ENCODE peak calls at places on chromosomes 7 and 10, in five cellular contexts. G is kidney, N is HCEC 1CT, Q is HuH-7.5, D is NCI-H748 treated with DMSO at 0.1 percent for 48 hours. I is an unnamed sample.

GRCh38 chr7:138064856-138065357 is 11.4 kb upstream of the AKR1D1 start:
- DNase-seq in N (peak; percentile 36), G (no peak), Q (no peak), D (no peak), I (no peak)

GRCh38 chr10:49160814-49161213 is 27.0 kb upstream of the FAM170B start:
- DNase-seq in D (no peak), Q (no peak), G (no peak), N (no peak), I (no peak)

GRCh38 chr10:67722113-67722512 is 26.1 kb upstream of the CTNNA3 start:
- DNase-seq in G (no peak), Q (no peak), D (no peak), N (no peak), I (no peak)

GRCh38 chr7:94509879-94510581 is 421 bp downstream of the CASD1 start:
- DNase-seq in G (peak; percentile 88), Q (peak; percentile 71), D (peak; percentile 64), N (peak; percentile 73), I (peak; percentile 69)

GRCh38 chr7:37921340-37921805 is 933 bp downstream of the EPDR1 start:
- DNase-seq in Q (no peak), D (no peak), G (peak; percentile 63), N (no peak), I (peak; percentile 58)

GRCh38 chr10:121797490-121797889 is 130.3 kb downstream of the ATE1 start:
- DNase-seq in Q (no peak), N (no peak), D (no peak), G (no peak), I (no peak)

GRCh38 chr7:95396136-95397032 is at the start of gene PON3:
- DNase-seq in N (no peak), D (no peak), G (no peak), Q (peak; percentile 45), I (peak; percentile 25)

GRCh38 chr7:91135703-91136102 is 128.5 kb upstream of the FZD1 start:
- DNase-seq in N (no peak), G (no peak), Q (no peak), D (no peak), I (no peak)

GRCh38 chr10:132292287-132292971 is 15.3 kb downstream of the STK32C start:
- DNase-seq in G (no peak), N (no peak), Q (no peak), D (no peak), I (no peak)

GRCh38 chr7:111168182-111168581 is 77.3 kb downstream of the LRRN3 start:
- DNase-seq in N (no peak), Q (no peak), G (no peak), D (peak; percentile 92), I (peak; percentile 86)

GRCh38 chr10:100562806-100563293 is 27.1 kb downstream of the HIF1AN start:
- DNase-seq in D (no peak), N (peak; percentile 70), G (no peak), Q (peak; percentile 52), I (peak; percentile 12)

GRCh38 chr10:83167081-83167480 is 972.2 kb upstream of the GHITM start:
- DNase-seq in Q (no peak), D (no peak), N (no peak), G (no peak), I (no peak)

GRCh38 chr10:70678250-70678635 is 5.9 kb downstream of the ADAMTS14 start:
- DNase-seq in Q (no peak), G (no peak), N (no peak), D (no peak), I (no peak)

I was measured in NCI-H345.